ENCODE peak calls at places on chromosome 14, in five cellular contexts. J is left ventricle myocardium inferior, H is left lung, O is SJSA1, X is adipocyte. E is an unnamed sample.

GRCh38 chr14:23538785-23539184 is 12.8 kb downstream of the ZFHX2 start:
- DNase-seq in O (no peak), J (peak; percentile 46), X (peak; percentile 30), H (no peak), E (no peak)

GRCh38 chr14:89635615-89636014 is 218.6 kb upstream of the FOXN3 start:
- DNase-seq in O (no peak), H (no peak), J (no peak), X (peak; percentile 59), E (no peak)

GRCh38 chr14:53217283-53217994 is 64.3 kb upstream of the DDHD1 start:
- DNase-seq in O (peak; percentile 76), H (peak; percentile 81), J (peak; percentile 68), X (peak; percentile 72), E (peak; percentile 78)

GRCh38 chr14:73283592-73284379 is 46.5 kb downstream of the PAPLN start:
- DNase-seq in H (no peak), X (peak; percentile 21), J (no peak), O (no peak), E (no peak)

GRCh38 chr14:91419044-91419397 is 1.4 kb upstream of the CCDC88C start:
- DNase-seq in J (no peak), X (peak; percentile 13), H (no peak), O (no peak), E (no peak)

GRCh38 chr14:74960702-74961101 is 5.3 kb upstream of the PGF start:
- DNase-seq in J (no peak), H (no peak), O (no peak), X (no peak), E (no peak)

GRCh38 chr14:31944256-31945073 is 132.6 kb upstream of the ARHGAP5 start:
- DNase-seq in X (no peak), H (no peak), J (no peak), O (no peak), E (no peak)

GRCh38 chr14:67576216-67576615 is 23.9 kb downstream of the PIGH start:
- DNase-seq in J (no peak), H (no peak), O (no peak), X (no peak), E (no peak)

GRCh38 chr14:22428681-22429315 is 160.2 kb downstream of the DAD1 start:
- DNase-seq in J (no peak), O (no peak), H (no peak), X (no peak), E (no peak)

GRCh38 chr14:35349966-35350365 is 54.6 kb downstream of the NFKBIA start:
- DNase-seq in X (no peak), H (no peak), J (no peak), O (no peak), E (no peak)

GRCh38 chr14:23513005-23513412 is 38.6 kb downstream of the ZFHX2 start:
- DNase-seq in O (no peak), X (no peak), H (no peak), J (no peak), E (no peak)

GRCh38 chr14:73696466-73697390 is 17.5 kb downstream of the PNMA1 start:
- DNase-seq in H (no peak), X (peak; percentile 49), J (no peak), O (no peak), E (no peak)

GRCh38 chr14:89953602-89954001 is 928 bp downstream of the EFCAB11 start:
- DNase-seq in H (no peak), O (no peak), X (no peak), J (no peak), E (no peak)

GRCh38 chr14:89302396-89302950 is 114.6 kb downstream of the FOXN3 start:
- DNase-seq in J (no peak), X (no peak), O (no peak), H (no peak), E (no peak)

GRCh38 chr14:33668066-33668465 is 282.8 kb downstream of the EGLN3 start:
- DNase-seq in H (no peak), J (no peak), X (no peak), O (peak; percentile 52), E (no peak)

GRCh38 chr14:57987051-57987450 is 121.2 kb upstream of the SLC35F4 start:
- DNase-seq in O (no peak), X (no peak), J (no peak), H (no peak), E (no peak)

GRCh38 chr14:101604228-101604934 is 43.1 kb downstream of the DIO3 start:
- DNase-seq in X (no peak), J (peak; percentile 4), H (no peak), O (no peak), E (no peak)

GRCh38 chr14:78018283-78018682 is 151.9 kb upstream of the NRXN3 start:
- DNase-seq in X (no peak), O (no peak), H (no peak), J (no peak), E (no peak)

GRCh38 chr14:78576437-78577166 is 406.4 kb downstream of the NRXN3 start:
- DNase-seq in J (no peak), O (no peak), X (no peak), H (no peak), E (no peak)

DNA sequence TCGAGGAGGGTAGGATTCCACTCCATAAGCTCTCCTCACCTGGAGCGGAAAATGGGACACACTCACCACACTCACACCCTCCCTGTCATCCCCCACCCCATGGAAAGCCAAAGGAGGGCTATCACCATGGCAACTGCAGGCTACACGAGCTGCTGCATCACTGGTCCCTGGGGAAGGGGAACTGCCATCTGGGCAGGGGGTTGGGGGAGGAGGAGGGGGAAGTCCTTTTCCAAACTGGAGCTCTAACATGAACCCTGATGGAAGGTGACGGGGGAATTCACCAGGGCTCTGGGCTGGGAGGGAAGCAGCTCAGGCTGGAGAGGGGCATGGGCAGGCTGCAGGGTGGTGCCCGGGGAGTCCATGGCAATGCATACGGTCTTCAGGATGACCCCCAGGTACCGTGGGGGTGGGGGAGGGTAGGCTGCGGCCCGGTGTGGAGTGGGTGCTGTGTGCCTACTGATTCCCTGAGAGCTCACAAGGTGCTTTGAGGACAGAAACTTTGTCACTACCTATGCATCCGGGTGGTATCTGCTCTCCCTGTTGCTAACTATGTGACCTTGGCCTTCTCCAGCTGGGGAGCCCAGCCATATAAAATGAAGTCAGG is 94.5 kb downstream of the LRRC74A start:
- DNase-seq in J (no peak), H (no peak), O (no peak), X (no peak), E (peak; percentile 35)
- H3K4me1 ChIP-seq in J (peaks cover 77% of the 10 kb centered on the region), H (peaks cover 58% of the 10 kb centered on the region), O (peaks cover 67% of the 10 kb centered on the region), X (peaks cover 30% of the 10 kb centered on the region), E (peaks cover 59% of the 10 kb centered on the region)

DNA sequence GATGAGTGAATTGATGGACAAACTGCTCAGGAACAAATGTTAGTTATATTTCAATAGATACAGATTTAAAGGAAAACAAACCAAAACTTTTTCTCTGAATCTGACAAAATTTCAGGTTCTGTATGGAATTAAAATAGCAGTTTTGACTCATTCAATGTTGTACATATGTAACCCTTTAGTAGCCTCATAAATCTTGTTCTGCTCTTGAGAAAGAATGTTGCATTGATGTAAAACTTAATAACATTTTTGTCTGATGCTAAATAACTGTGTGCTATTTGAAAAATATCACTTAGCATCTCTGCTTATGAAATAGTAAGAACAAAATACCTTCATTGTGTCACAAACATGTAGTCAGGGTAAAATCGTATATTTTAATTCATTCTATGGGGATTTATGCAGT is 168.9 kb upstream of the NOVA1 start:
- DNase-seq in H (no peak), X (no peak), J (no peak), O (no peak), E (no peak)
- H3K9me3 ChIP-seq in H (no peaks in the 10 kb centered on the region), X (no peaks in the 10 kb centered on the region), J (no peaks in the 10 kb centered on the region), O (no peaks in the 10 kb centered on the region), E (no peaks in the 10 kb centered on the region)

GRCh38 chr14:68927956-68928675 is 51.0 kb downstream of the ACTN1 start:
- DNase-seq in J (no peak), O (no peak), X (no peak), H (no peak), E (no peak)

GRCh38 chr14:68927089-68927488 is 52.0 kb downstream of the ACTN1 start:
- DNase-seq in H (no peak), J (no peak), O (no peak), X (no peak), E (no peak)

GRCh38 chr14:68931063-68931462 is 48.0 kb downstream of the ACTN1 start:
- DNase-seq in O (no peak), X (no peak), H (no peak), J (no peak), E (no peak)

GRCh38 chr14:68929623-68930307 is 49.3 kb downstream of the ACTN1 start:
- DNase-seq in J (no peak), O (no peak), X (no peak), H (no peak), E (no peak)

DNA sequence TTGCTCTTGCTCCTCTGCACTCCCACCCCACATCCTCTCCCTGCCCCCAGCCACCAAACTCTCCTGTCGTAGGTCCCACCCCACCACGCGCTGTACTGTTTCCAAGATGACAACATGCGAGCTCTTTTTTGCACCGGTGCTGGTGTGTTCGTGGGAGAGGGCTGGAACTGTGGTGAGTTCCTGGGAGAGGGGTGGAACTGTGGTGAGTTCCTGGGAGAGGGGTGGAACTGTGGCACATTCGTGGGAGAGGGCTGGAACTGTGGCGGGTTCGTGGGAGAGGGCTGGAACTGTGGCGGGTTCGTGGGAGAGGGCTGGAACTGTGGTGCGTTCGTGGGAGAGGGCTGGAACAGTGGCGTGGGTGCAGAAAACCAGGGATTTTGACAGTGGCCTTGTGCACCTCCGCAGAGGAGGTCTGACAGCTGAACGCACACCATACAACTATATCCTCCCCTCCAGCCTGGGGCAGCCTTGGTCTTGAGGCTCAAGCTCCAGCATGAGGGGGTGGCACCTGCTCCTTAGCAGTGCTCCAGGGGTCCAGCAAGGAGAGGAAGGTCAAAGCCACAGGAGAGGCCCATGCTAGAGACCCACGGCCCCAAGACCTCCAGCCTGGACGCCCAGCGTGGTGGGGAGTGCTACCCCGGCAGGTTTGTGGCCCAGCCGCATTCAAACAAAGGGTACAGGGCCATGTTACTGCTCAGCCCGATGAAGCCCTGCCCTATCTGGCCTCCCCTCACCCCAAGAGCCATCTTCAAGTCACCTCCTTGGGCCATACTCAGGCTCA is 50.1 kb downstream of the ACTN1 start:
- DNase-seq in J (no peak), X (no peak), H (no peak), O (no peak), E (no peak)
- H3K4me1 ChIP-seq in J (peaks cover 63% of the 10 kb centered on the region), X (peaks cover 11% of the 10 kb centered on the region), H (peaks cover 92% of the 10 kb centered on the region), O (peaks cover 31% of the 10 kb centered on the region), E (peaks cover 75% of the 10 kb centered on the region)

DNA sequence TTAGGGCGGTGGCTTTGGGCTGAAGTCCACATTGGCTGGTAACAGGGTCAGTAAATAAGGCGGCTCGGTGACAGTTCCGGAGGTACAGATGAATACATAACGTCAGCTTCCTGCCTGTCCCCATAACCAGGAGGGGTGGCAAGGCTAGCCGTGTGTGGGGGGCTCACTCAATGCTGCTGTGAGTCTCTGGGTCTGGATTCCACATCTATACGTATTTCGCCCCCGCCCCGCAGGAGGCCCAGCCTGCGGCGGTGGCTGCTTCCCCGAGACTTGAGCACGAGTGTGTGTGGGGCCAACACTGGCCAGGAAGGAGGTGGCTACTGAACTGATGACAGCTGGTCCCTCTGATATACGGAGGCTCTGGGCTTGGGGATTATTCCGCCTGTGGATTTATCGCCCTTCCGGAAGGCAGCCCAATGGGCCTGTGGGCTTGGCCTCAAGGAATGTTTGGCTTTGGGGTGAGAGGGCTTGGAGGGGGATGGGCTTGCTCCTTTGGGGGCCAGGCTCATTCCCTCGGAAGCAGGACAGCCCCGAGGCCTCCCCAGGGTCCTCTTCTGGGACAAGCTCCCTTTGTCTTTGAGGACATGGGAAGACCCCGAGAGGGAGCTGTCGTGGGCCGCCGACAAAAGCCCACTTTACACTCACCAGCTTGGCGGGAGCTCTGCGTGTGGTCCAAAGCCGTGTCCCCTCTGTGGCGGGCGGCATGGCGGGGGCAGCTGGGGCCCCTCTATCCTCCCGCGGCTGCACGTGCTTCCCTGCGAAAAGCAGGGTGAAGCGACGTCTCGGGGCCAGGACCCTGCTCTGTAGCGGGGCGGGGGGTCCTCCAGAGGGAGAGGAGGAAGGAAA is 82.1 kb downstream of the KIF26A start:
- DNase-seq in J (no peak), H (peak; percentile 22), X (no peak), O (no peak), E (no peak)
- H3K9me3 ChIP-seq in J (no peaks in the 10 kb centered on the region), H (no peaks in the 10 kb centered on the region), X (no peaks in the 10 kb centered on the region), O (no peaks in the 10 kb centered on the region), E (no peaks in the 10 kb centered on the region)

GRCh38 chr14:64704145-64704742 is at the start of gene PLEKHG3:
- DNase-seq in J (peak; percentile 85), X (peak; percentile 89), O (peak; percentile 87), H (peak; percentile 85), E (peak; percentile 91)
- H3K4me1 ChIP-seq in J (peaks cover 63% of the 10 kb centered on the region), X (peaks cover 21% of the 10 kb centered on the region), O (peaks cover 50% of the 10 kb centered on the region), H (peaks cover 71% of the 10 kb centered on the region), E (no peaks in the 10 kb centered on the region)

E was measured in heart left ventricle.